ENCODE peak calls at places on chromosomes 2 and 18, in five cellular contexts. U is A549, V is thyroid gland, C is fibroblast of the aortic adventitia, M is tibial artery. N is an unnamed sample.
A peak's percentile ranks its signal among the peaks of the same experiment; 100 is the strongest.

GRCh38 chr2:69242651-69243051 is 144.4 kb downstream of the GFPT1 start:
- DNase-seq in C (peak; percentile 59), V (no peak), U (no peak), M (no peak), N (no peak)

GRCh38 chr2:62539892-62540785 is 34.1 kb upstream of the TMEM17 start:
- DNase-seq in C (no peak), M (no peak), V (no peak), U (peak; percentile 38), N (no peak)

GRCh38 chr2:223084873-223085272 is 32.9 kb downstream of the KCNE4 start:
- DNase-seq in V (no peak), C (no peak), M (no peak), U (no peak), N (no peak)

GRCh38 chr2:79596403-79596802 is 83.6 kb downstream of the CTNNA2 start:
- DNase-seq in C (no peak), V (no peak), U (no peak), M (no peak), N (no peak)

GRCh38 chr2:202278944-202279343 is 13.4 kb downstream of the NOP58 start:
- DNase-seq in M (no peak), U (peak; percentile 67), C (peak; percentile 83), V (no peak), N (no peak)

GRCh38 chr18:67509711-67510110 is 6.8 kb downstream of the DSEL start:
- DNase-seq in M (no peak), U (no peak), C (peak; percentile 85), V (no peak), N (no peak)

GRCh38 chr18:42112657-42113420 is 157.8 kb downstream of the PIK3C3 start:
- DNase-seq in C (peak; percentile 31), M (no peak), U (no peak), V (no peak), N (no peak)

GRCh38 chr2:175734679-175735078 is 267.4 kb downstream of the LNPK start:
- DNase-seq in C (no peak), M (no peak), U (no peak), V (no peak), N (no peak)

GRCh38 chr2:15776629-15776919 is 163.8 kb upstream of the MYCN start:
- DNase-seq in C (no peak), V (no peak), U (peak; percentile 17), M (no peak), N (no peak)

GRCh38 chr2:74544634-74545033 is 9.1 kb downstream of the LOXL3 start:
- DNase-seq in C (no peak), M (no peak), V (no peak), U (peak; percentile 44), N (no peak)

GRCh38 chr2:101872480-101872879 is 119.3 kb upstream of the IL1R2 start:
- DNase-seq in U (no peak), V (no peak), M (no peak), C (no peak), N (no peak)

GRCh38 chr18:13261658-13262357 is 43.2 kb downstream of the LDLRAD4 start:
- DNase-seq in C (no peak), M (peak; percentile 31), U (no peak), V (peak; percentile 75), N (no peak)

GRCh38 chr2:142495141-142495540 is 364.3 kb upstream of the LRP1B start:
- DNase-seq in U (no peak), M (no peak), V (no peak), C (no peak), N (no peak)

GRCh38 chr2:146874260-146874658 is 970.6 kb upstream of the ACVR2A start:
- DNase-seq in V (peak; percentile 2), M (peak; percentile 28), U (peak; percentile 42), C (peak; percentile 59), N (no peak)

GRCh38 chr18:30485078-30485477 is 557.5 kb downstream of the DSC3 start:
- DNase-seq in M (no peak), V (no peak), C (no peak), U (no peak), N (no peak)

GRCh38 chr18:77992057-77992456 is 742.4 kb downstream of the GALR1 start:
- DNase-seq in U (no peak), M (no peak), V (no peak), C (no peak), N (no peak)

GRCh38 chr2:218168016-218168415 is 1.3 kb upstream of the CXCR1 start:
- DNase-seq in C (no peak), V (no peak), M (no peak), U (no peak), N (no peak)

GRCh38 chr2:95307036-95307435 is 9.9 kb downstream of the KCNIP3 start:
- DNase-seq in C (no peak), V (no peak), U (no peak), M (no peak), N (no peak)

GRCh38 chr18:22559414-22560282 is 141.9 kb upstream of the CTAGE1 start:
- DNase-seq in U (peak; percentile 59), C (peak; percentile 89), M (peak; percentile 80), V (peak; percentile 66), N (peak; percentile 47)

GRCh38 chr18:7941533-7941932 is 374.4 kb downstream of the PTPRM start:
- DNase-seq in C (no peak), M (no peak), U (peak; percentile 83), V (peak; percentile 93), N (no peak)

GRCh38 chr2:24399434-24400206 is 39.3 kb upstream of the ITSN2 start:
- DNase-seq in U (no peak), M (no peak), C (peak; percentile 11), V (no peak), N (no peak)

GRCh38 chr18:75779450-75779849 is 351.9 kb upstream of the SMIM21 start:
- DNase-seq in M (no peak), U (no peak), V (no peak), C (no peak), N (no peak)

GRCh38 chr18:11667578-11667977 is 21.5 kb upstream of the GNAL start:
- DNase-seq in V (no peak), C (no peak), M (no peak), U (no peak), N (no peak)

GRCh38 chr2:120935339-120936313 is 200.0 kb downstream of the GLI2 start:
- DNase-seq in C (peak; percentile 75), M (no peak), U (peak; percentile 96), V (no peak), N (no peak)

GRCh38 chr2:102082591-102083586 is 59.7 kb upstream of the IL1R1 start:
- DNase-seq in C (peak; percentile 83), V (peak; percentile 90), M (peak; percentile 60), U (peak; percentile 23), N (no peak)

GRCh38 chr2:128307595-128307994 is 11.1 kb downstream of the HS6ST1 start:
- DNase-seq in M (peak; percentile 19), C (no peak), U (no peak), V (no peak), N (no peak)

GRCh38 chr18:74450626-74451025 is 6.5 kb downstream of the DIPK1C start:
- DNase-seq in U (no peak), V (no peak), M (no peak), C (no peak), N (no peak)

GRCh38 chr2:84944257-84944909 is 26.6 kb upstream of the KCMF1 start:
- DNase-seq in C (no peak), U (no peak), M (no peak), V (no peak), N (no peak)

GRCh38 chr2:138811454-138811853 is 31.3 kb upstream of the NXPH2 start:
- DNase-seq in M (no peak), C (no peak), V (no peak), U (no peak), N (no peak)

GRCh38 chr2:138818479-138818878 is 38.3 kb upstream of the NXPH2 start:
- DNase-seq in C (no peak), M (no peak), V (no peak), U (no peak), N (no peak)

GRCh38 chr2:138819964-138820363 is 39.8 kb upstream of the NXPH2 start:
- DNase-seq in V (no peak), M (no peak), U (no peak), C (no peak), N (no peak)

DNA sequence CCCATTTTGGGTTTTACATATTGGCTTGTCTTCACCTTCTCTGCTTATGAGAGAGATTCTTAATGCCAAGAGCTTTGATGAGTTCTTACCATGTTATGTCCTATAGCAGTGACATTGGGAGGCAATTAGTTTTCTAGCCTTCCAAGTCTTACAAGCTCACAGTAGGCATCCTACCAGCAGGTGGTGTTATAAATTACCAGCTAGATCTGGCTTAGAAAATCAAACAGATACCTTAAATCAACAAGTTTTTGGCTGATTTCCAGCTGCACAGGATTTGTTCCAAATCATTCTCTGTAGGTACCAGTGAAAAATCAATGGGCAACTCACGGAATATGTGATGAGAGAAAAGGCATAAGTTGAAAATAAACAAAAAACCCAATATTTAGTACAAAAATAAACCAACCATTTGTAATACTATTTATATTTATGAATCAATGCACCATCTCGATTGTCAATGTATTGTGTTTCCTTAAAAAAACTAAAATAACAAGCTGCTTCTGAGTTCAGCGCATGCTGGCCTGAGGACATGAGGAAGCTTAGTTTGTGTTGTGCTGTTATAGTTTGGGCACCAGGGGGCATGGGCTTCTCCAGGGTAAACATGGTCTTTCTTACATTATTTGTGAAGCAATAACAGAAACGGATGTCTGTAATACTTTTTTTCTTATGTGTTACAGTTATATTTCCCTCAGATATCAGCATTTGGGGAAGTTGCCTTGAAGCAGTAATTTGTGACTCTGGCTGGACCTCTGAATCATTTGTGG is 34.1 kb upstream of the NXPH2 start:
- DNase-seq in M (no peak), U (peak; percentile 18), C (no peak), V (no peak), N (no peak)
- TF ChIP-seq CTCF in M (no peak), U (no peak), C (no peak), V (peak; percentile 12), N (peak; percentile 38)

DNA sequence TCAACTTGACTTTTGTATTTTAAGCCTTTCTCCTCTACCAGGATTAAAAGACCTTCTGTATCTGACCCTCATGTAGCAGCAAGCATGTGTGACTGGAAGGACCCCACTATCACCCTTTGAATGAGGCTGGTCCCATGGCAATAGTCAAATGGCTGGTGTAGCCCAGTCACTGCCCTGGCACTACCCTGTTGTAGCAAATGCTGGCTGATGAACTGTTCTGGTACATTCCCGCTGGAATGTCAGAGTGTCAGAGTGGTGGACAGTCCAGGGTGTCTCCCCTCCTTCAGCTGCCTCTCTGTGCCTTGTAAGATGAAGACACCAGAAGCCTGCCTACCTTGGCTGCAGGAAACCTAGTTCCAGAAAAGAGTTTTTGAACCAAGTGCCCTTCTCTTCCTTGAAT is 115.7 kb downstream of the ACKR3 start:
- DNase-seq in C (no peak), V (no peak), M (peak; percentile 4), U (no peak), N (no peak)
- TF ChIP-seq CTCF in C (no peak), V (no peak), M (no peak), U (no peak), N (no peak)

DNA sequence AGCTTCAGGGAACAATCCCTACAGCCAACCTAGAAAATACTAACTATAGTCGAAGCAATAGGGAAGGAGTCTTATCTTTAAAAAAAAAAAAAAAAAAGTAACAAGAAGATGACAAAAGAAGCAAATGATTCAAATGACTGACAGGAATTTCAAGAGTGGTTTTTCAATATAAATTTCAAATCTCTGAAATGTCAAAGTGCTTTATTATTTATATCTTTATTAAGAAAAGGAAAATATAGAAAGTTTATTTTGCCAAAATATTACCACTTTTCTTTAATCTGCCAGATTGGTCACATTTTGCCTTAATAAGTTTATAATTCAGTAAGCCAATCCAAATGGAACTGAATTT is 63.5 kb upstream of the HNRNPA3 start:
- DNase-seq in C (no peak), M (no peak), V (no peak), U (no peak), N (no peak)
- TF ChIP-seq CTCF in C (no peak), M (no peak), V (peak; percentile 34), U (no peak), N (no peak)

GRCh38 chr2:215553946-215554345 is 118.1 kb upstream of the FN1 start:
- DNase-seq in M (no peak), U (no peak), C (no peak), V (no peak), N (no peak)
- TF ChIP-seq CTCF in M (no peak), U (no peak), C (no peak), V (no peak), N (no peak)

N was measured in neural crest cell.